ENCODE peak calls at places on chromosomes 16 and 17, in eight cellular contexts. W, Z, R, D, Q, F, O and H are unnamed samples.

GRCh38 chr17:50052822-50053653 is 2.9 kb upstream of the ITGA3 start:
- DNase-seq in D (peak), W (no peak), Z (no peak), R (no peak), O (no peak), Q (peak), F (no peak), H (no peak)

GRCh38 chr16:86664518-86665318 is 86.4 kb downstream of the FOXL1 start:
- DNase-seq in F (no peak), Q (no peak), O (peak), D (peak), W (no peak), R (peak), Z (peak), H (no peak)

GRCh38 chr17:63702223-63702577 is 2.3 kb upstream of the LIMD2 start:
- DNase-seq in Q (no peak), F (no peak), W (no peak), Z (peak), O (peak), R (no peak), D (peak), H (no peak)

GRCh38 chr16:6016530-6017184 is 919.1 kb upstream of the EEF2KMT start:
- DNase-seq in Z (no peak), F (no peak), W (peak), R (no peak), Q (no peak), O (no peak), D (no peak), H (peak)

GRCh38 chr17:4635823-4636375 is 5.6 kb downstream of the ALOX15 start:
- DNase-seq in O (peak), W (no peak), F (no peak), Z (no peak), Q (no peak), R (no peak), D (no peak), H (no peak)

GRCh38 chr16:68311316-68311620 is 449 bp downstream of the PRMT7 start:
- DNase-seq in D (no peak), Q (no peak), F (no peak), R (no peak), Z (no peak), W (no peak), O (no peak), H (no peak)

GRCh38 chr17:74480290-74480689 is 13.9 kb downstream of the CD300A start:
- DNase-seq in O (no peak), Q (no peak), R (no peak), D (no peak), Z (no peak), F (no peak), W (no peak), H (no peak)

GRCh38 chr17:56982312-56982711 is 4.4 kb downstream of the SCPEP1 start:
- DNase-seq in F (no peak), W (no peak), Q (no peak), D (no peak), R (no peak), O (no peak), Z (no peak), H (no peak)

GRCh38 chr17:17526369-17526768 is 30.2 kb upstream of the RASD1 start:
- DNase-seq in Z (no peak), W (no peak), R (no peak), Q (peak), D (peak), O (no peak), F (no peak), H (no peak)

GRCh38 chr17:40848583-40849235 is 18.3 kb downstream of the KRT12 start:
- DNase-seq in R (no peak), O (no peak), Q (no peak), Z (no peak), W (no peak), D (no peak), F (no peak), H (no peak)

GRCh38 chr16:49918257-49918656 is 62.3 kb upstream of the ZNF423 start:
- DNase-seq in R (no peak), F (no peak), Q (no peak), W (no peak), O (no peak), D (no peak), Z (no peak), H (peak)

GRCh38 chr17:29709861-29710849 is 87.4 kb upstream of the CORO6 start:
- DNase-seq in F (no peak), O (no peak), Z (no peak), D (no peak), W (no peak), Q (no peak), R (no peak), H (no peak)

GRCh38 chr17:14086189-14086588 is 16.9 kb downstream of the COX10 start:
- DNase-seq in W (no peak), F (no peak), D (no peak), Q (no peak), O (no peak), R (no peak), Z (no peak), H (no peak)

GRCh38 chr16:30473231-30474061 is 904 bp downstream of the ITGAL start:
- DNase-seq in R (no peak), O (peak), D (no peak), Q (no peak), F (no peak), Z (no peak), W (no peak), H (no peak)

GRCh38 chr17:81378941-81379511 is 16.2 kb upstream of the BAHCC1 start:
- DNase-seq in D (no peak), O (no peak), F (no peak), Q (no peak), W (no peak), R (no peak), Z (no peak), H (no peak)

GRCh38 chr17:43368740-43369506 is 29.9 kb upstream of the ARL4D start:
- DNase-seq in R (peak), Z (peak), D (peak), O (peak), W (no peak), F (no peak), Q (peak), H (peak)

GRCh38 chr16:70523621-70524405 is at the start of gene SF3B3:
- DNase-seq in R (peak), D (peak), O (peak), Q (peak), Z (peak), F (peak), W (peak), H (peak)

GRCh38 chr17:77254961-77255741 is 114.4 kb downstream of the SEC14L1 start:
- DNase-seq in R (no peak), F (no peak), W (no peak), Z (no peak), Q (peak), D (peak), O (no peak), H (no peak)

GRCh38 chr16:83802135-83802534 is 5.6 kb upstream of the HSBP1 start:
- DNase-seq in W (peak), Z (no peak), Q (no peak), R (no peak), D (no peak), F (no peak), O (no peak), H (no peak)

GRCh38 chr17:41308251-41308917 is 725 bp downstream of the KRTAP16-1 start:
- DNase-seq in Z (peak), F (peak), R (peak), O (peak), D (no peak), Q (peak), W (no peak), H (no peak)

GRCh38 chr16:84899414-84899813 is 79.6 kb downstream of the CRISPLD2 start:
- DNase-seq in W (no peak), O (no peak), Z (no peak), R (no peak), F (no peak), D (no peak), Q (no peak), H (no peak)

GRCh38 chr16:87458424-87458915 is 34.4 kb downstream of the ZCCHC14 start:
- DNase-seq in O (no peak), Z (no peak), Q (no peak), F (no peak), R (no peak), D (no peak), W (no peak), H (no peak)

DNA sequence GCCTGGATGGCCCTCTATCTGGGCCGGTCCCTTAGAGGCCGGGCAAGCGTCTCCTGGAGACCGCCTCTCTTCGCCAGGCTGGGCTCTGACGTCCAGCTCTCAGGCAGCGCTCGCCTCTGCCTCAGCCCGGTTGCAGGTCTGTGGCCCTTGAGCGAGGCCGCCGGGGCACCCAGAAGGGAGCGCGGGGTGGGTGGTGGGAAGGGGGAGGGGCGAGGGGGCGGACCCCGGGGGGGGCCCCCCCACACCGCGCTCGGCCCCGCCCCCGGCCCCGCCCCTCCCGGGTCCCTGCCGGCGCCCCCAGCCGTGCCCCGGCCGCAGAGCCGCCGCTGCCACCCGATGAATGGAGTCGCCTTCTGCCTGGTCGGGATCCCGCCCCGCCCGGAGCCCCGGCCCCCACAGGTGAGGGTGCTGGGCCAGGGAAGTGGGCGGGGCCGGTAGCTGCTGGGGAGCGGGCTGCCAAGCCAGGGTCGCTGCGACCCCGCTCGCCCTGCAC is at the start of gene ARHGAP23:
- DNase-seq in R (no peak), W (no peak), Q (peak), F (no peak), Z (no peak), O (peak), D (peak), H (peak)
- TF ChIP-seq POLR2A in R (no peak), W (no peak), Q (no peak), F (peak), Z (no peak), O (peak), D (no peak), H (no peak)

GRCh38 chr16:11667824-11668589 is at the start of gene SNN:
- DNase-seq in Q (peak), D (peak), F (no peak), O (peak), Z (no peak), R (peak), W (peak), H (peak)
- TF ChIP-seq POLR2A in Q (no peak), D (no peak), F (no peak), O (no peak), Z (peak), R (no peak), W (no peak), H (no peak)

GRCh38 chr17:13014801-13015200 is 3.0 kb downstream of the ELAC2 start:
- DNase-seq in D (no peak), O (no peak), Q (no peak), Z (no peak), R (no peak), F (no peak), W (no peak), H (no peak)

GRCh38 chr17:13016881-13017622 is 775 bp downstream of the ELAC2 start:
- DNase-seq in D (no peak), F (no peak), R (no peak), Q (no peak), W (no peak), Z (no peak), O (no peak), H (peak)

GRCh38 chr17:13017623-13018462 is at the start of gene ELAC2:
- DNase-seq in D (peak), R (peak), Q (peak), F (peak), O (peak), W (peak), Z (peak), H (peak)
- TF ChIP-seq POLR2A in D (no peak), R (peak), Q (peak), F (peak), O (peak), W (peak), Z (peak), H (peak)

GRCh38 chr16:10922328-10923145 is 19.7 kb downstream of the DEXI start:
- DNase-seq in W (no peak), Z (no peak), F (no peak), Q (peak), R (no peak), D (no peak), O (no peak), H (no peak)
- TF ChIP-seq POLR2A in W (no peak), Z (no peak), F (no peak), Q (no peak), R (no peak), D (no peak), O (no peak), H (no peak)

DNA sequence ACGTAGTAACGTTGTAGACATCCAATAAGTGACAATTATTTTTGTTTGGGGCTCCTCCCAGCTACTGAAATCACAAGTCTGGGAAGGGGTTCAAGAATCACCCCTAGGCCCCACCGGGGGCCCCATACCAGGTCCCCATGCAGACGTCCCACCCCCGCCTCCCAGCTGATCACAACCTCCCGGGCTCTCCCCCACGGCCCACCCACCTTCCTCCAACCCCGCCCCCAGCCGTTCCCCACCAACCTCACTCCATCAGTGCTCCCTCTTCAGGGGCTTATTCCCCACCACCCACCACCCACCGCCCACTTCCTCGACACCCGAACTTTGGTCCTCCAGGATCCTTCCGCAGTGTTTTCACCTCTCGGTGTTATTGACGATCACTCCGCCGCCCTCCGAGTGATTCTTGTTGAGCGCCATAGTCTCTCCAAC is 240 bp downstream of the WBP2 start:
- DNase-seq in Q (no peak), F (no peak), O (no peak), D (no peak), W (no peak), R (peak), Z (no peak), H (no peak)
- TF ChIP-seq POLR2A in Q (no peak), F (no peak), O (no peak), D (no peak), W (no peak), R (no peak), Z (no peak), H (no peak)

DNA sequence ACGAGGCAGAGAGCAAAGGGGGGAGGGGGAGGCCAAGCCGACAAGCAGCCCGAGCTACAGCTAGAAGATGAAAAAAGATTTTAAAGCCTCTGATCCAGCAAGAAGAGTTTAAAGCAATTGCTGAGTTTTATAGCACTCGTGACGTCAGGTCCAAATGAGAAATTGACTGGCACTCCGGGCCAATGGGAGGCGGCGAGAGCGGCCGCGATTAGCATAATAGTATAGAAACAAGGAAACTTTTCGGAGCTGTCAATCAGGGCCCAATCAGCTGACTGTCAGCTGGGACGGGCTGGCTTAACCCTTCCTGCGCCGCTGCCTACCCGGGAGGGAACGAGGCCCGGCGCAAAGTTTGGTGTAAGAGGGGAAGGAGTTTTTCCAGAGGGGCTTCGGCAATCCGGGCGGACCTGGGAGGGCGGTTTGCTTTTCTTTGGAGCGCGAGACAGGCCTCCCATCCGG is at the start of gene MAF:
- DNase-seq in O (peak), Q (peak), R (peak), F (peak), W (peak), D (peak), Z (peak), H (peak)
- TF ChIP-seq POLR2A in O (peak), Q (peak), R (peak), F (peak), W (no peak), D (no peak), Z (peak), H (no peak)

GRCh38 chr17:28317965-28318758 is 838 bp upstream of the TMEM97 start:
- DNase-seq in O (no peak), Z (no peak), W (no peak), Q (no peak), F (no peak), D (no peak), R (peak), H (peak)

GRCh38 chr17:28317099-28317964 is 1.7 kb upstream of the TMEM97 start:
- DNase-seq in Z (no peak), W (no peak), Q (no peak), R (no peak), O (no peak), D (no peak), F (no peak), H (no peak)

GRCh38 chr17:28320215-28321061 is 1.4 kb downstream of the TMEM97 start:
- DNase-seq in O (no peak), W (no peak), D (no peak), Z (no peak), R (no peak), Q (no peak), F (no peak), H (no peak)

GRCh38 chr17:28315846-28316705 is 2.9 kb upstream of the TMEM97 start:
- DNase-seq in O (no peak), W (no peak), R (no peak), D (no peak), Z (no peak), Q (no peak), F (no peak), H (no peak)

GRCh38 chr17:28318759-28319660 is at the start of gene TMEM97:
- DNase-seq in F (peak), D (peak), W (peak), R (peak), O (peak), Q (peak), Z (peak), H (peak)
- TF ChIP-seq POLR2A in F (no peak), D (no peak), W (peak), R (no peak), O (peak), Q (peak), Z (no peak), H (peak)

DNA sequence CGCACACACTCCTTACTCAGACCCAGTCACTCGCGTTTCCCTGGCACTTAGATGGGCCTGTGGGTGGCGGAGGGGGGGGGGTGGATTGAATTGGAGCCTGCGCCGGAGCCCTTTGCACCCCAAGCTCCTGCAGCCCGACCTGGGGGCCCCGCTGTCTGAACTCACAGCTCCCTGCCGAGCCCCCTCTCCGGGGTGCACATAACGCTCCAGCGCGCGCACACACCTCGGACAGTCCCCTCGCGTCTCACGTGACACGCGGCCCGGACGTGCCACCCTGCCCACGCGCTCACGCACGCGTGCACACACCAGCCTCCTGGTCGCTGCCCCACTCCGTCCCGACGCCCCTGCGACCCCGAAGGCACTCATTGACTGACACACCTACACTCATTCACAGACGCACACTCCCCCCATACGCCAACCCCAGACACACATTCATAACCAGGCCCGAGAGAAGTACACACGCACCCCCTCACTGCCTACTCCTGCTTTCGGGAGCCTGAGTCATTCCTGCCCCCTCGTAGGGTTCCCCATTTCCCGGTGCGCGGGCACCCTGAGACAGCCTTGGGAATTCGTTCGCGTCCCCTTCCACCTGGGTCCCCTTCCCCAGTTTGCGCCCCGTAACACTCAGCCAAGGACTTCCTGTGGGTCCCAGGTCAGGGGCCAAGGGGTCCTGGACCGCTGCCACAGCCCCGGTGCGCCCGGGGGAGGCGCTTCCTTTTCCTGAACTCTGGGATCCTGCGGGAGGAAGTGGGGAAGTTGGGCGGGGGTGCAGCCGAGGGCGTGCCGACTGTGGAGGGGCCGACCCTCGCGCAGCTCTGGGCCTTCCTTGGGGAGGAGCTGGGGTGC is 1.1 kb downstream of the TBKBP1 start:
- DNase-seq in R (peak), Q (peak), O (peak), D (peak), W (no peak), F (no peak), Z (no peak), H (no peak)
- TF ChIP-seq POLR2A in R (no peak), Q (no peak), O (no peak), D (no peak), W (no peak), F (peak), Z (no peak), H (no peak)